ENCODE peak calls at places on chromosomes 5 and 9, in ten cellular contexts. C is activated T-cell treated with anti-CD3 and anti-CD28 coated beads, Interleukin-2, amount 50 U/mL, for 4 hours; X is lower lobe of right lung; W is C1 segment of cervical spinal cord; O is kidney glomerular epithelial cell; J is adipocyte; Z is GM04503; M is stimulated activated CD8-positive, alpha-beta memory T cell treated with anti-CD3 and anti-CD28 coated beads, Interleukin-15, amount 100 ng/mL, for 1 hour; E is mucosa of gallbladder; G is ACHN. I is an unnamed sample.

GRCh38 chr5:115459844-115460243 is 84.7 kb downstream of the FEM1C start:
- DNase-seq in C (no peak), X (no peak), W (no peak), O (no peak), J (peak), Z (peak), M (no peak), E (no peak), G (no peak), I (no peak)

GRCh38 chr9:133130721-133131244 is 9.7 kb upstream of the RALGDS start:
- DNase-seq in C (no peak), X (no peak), W (no peak), O (no peak), J (no peak), Z (no peak), M (no peak), E (no peak), G (no peak), I (no peak)

GRCh38 chr9:33415152-33416038 is 13.0 kb upstream of the AQP7 start:
- DNase-seq in C (peak), X (peak), W (peak), O (peak), J (peak), Z (no peak), M (peak), E (peak), G (peak), I (peak)

GRCh38 chr5:15835514-15835913 is 335.5 kb downstream of the FBXL7 start:
- DNase-seq in C (no peak), X (no peak), W (no peak), O (no peak), J (peak), Z (no peak), M (no peak), E (no peak), G (no peak), I (no peak)

GRCh38 chr9:131402738-131403492 is 9.0 kb downstream of the PRRC2B start:
- DNase-seq in C (no peak), X (peak), W (peak), O (peak), J (peak), Z (peak), M (no peak), E (peak), G (peak), I (peak)

GRCh38 chr9:129272348-129273025 is 94.4 kb upstream of the IER5L start:
- DNase-seq in C (no peak), X (peak), W (no peak), O (no peak), J (no peak), Z (no peak), M (no peak), E (no peak), G (no peak), I (peak)

GRCh38 chr9:31467086-31467485 is 917.4 kb upstream of the ACO1 start:
- DNase-seq in C (no peak), X (no peak), W (no peak), O (no peak), J (no peak), Z (no peak), M (no peak), E (no peak), G (no peak), I (no peak)

GRCh38 chr5:136114406-136115132 is 18.1 kb upstream of the SMAD5 start:
- DNase-seq in C (no peak), X (no peak), W (no peak), O (no peak), J (no peak), Z (no peak), M (no peak), E (no peak), G (no peak), I (no peak)

GRCh38 chr9:19116391-19116790 is 10.9 kb downstream of the PLIN2 start:
- DNase-seq in C (no peak), X (no peak), W (no peak), O (no peak), J (no peak), Z (peak), M (no peak), E (no peak), G (no peak), I (no peak)

GRCh38 chr5:39461007-39461682 is 36.4 kb upstream of the DAB2 start:
- DNase-seq in C (no peak), X (peak), W (no peak), O (no peak), J (no peak), Z (no peak), M (no peak), E (peak), G (no peak), I (no peak)

GRCh38 chr5:151092750-151093149 is 11.9 kb upstream of the TNIP1 start:
- DNase-seq in C (no peak), X (no peak), W (no peak), O (peak), J (peak), Z (no peak), M (no peak), E (no peak), G (peak), I (peak)

GRCh38 chr9:129197978-129198736 is 20.1 kb upstream of the IER5L start:
- DNase-seq in C (no peak), X (no peak), W (peak), O (peak), J (peak), Z (peak), M (no peak), E (no peak), G (no peak), I (no peak)

GRCh38 chr9:87640385-87640795 is 85.5 kb upstream of the CTSL start:
- DNase-seq in C (no peak), X (no peak), W (no peak), O (peak), J (peak), Z (peak), M (no peak), E (peak), G (no peak), I (no peak)

GRCh38 chr5:132491368-132492364 is 1.1 kb upstream of the IRF1 start:
- DNase-seq in C (peak), X (no peak), W (no peak), O (no peak), J (no peak), Z (no peak), M (no peak), E (no peak), G (no peak), I (peak)

GRCh38 chr5:79547982-79548381 is 34.0 kb upstream of the HOMER1 start:
- DNase-seq in C (no peak), X (no peak), W (no peak), O (no peak), J (no peak), Z (no peak), M (no peak), E (no peak), G (no peak), I (no peak)

GRCh38 chr9:97364769-97365490 is 47.0 kb upstream of the TDRD7 start:
- DNase-seq in C (no peak), X (no peak), W (no peak), O (no peak), J (no peak), Z (no peak), M (no peak), E (no peak), G (no peak), I (no peak)

GRCh38 chr5:78300464-78301045 is 6.1 kb upstream of the AP3B1 start:
- DNase-seq in C (no peak), X (no peak), W (no peak), O (no peak), J (peak), Z (no peak), M (no peak), E (no peak), G (no peak), I (no peak)

GRCh38 chr5:100609594-100609993 is 74.4 kb downstream of the FAM174A start:
- DNase-seq in C (no peak), X (no peak), W (no peak), O (no peak), J (no peak), Z (no peak), M (no peak), E (no peak), G (no peak), I (no peak)

GRCh38 chr9:113403651-113404050 is 2.6 kb upstream of the ALAD start:
- DNase-seq in C (no peak), X (no peak), W (no peak), O (no peak), J (peak), Z (no peak), M (no peak), E (no peak), G (no peak), I (no peak)

GRCh38 chr9:35726876-35727438 is 5.0 kb downstream of the TLN1 start:
- DNase-seq in C (peak), X (peak), W (no peak), O (peak), J (peak), Z (no peak), M (no peak), E (peak), G (peak), I (peak)

GRCh38 chr5:45385321-45386058 is 310.7 kb downstream of the HCN1 start:
- DNase-seq in C (no peak), X (no peak), W (no peak), O (no peak), J (no peak), Z (peak), M (no peak), E (no peak), G (peak), I (no peak)

GRCh38 chr5:151892393-151892792 is 32.3 kb downstream of the GLRA1 start:
- DNase-seq in C (no peak), X (no peak), W (no peak), O (no peak), J (no peak), Z (no peak), M (no peak), E (no peak), G (no peak), I (no peak)

GRCh38 chr5:132418876-132419275 is 49.4 kb downstream of the SLC22A5 start:
- DNase-seq in C (no peak), X (no peak), W (no peak), O (no peak), J (no peak), Z (no peak), M (no peak), E (no peak), G (no peak), I (no peak)

GRCh38 chr5:62627121-62627520 is 48.5 kb downstream of the LRRC70 start:
- DNase-seq in C (no peak), X (no peak), W (no peak), O (no peak), J (no peak), Z (no peak), M (no peak), E (no peak), G (no peak), I (no peak)

GRCh38 chr9:105842023-105842644 is 147.8 kb downstream of the TMEM38B start:
- DNase-seq in C (no peak), X (no peak), W (no peak), O (peak), J (peak), Z (peak), M (no peak), E (peak), G (peak), I (no peak)

GRCh38 chr5:176899946-176900782 is 1.0 kb upstream of the HK3 start:
- DNase-seq in C (no peak), X (no peak), W (no peak), O (no peak), J (no peak), Z (no peak), M (no peak), E (no peak), G (no peak), I (no peak)

GRCh38 chr5:148979104-148979723 is 83.6 kb downstream of the SH3TC2 start:
- DNase-seq in C (no peak), X (peak), W (no peak), O (no peak), J (no peak), Z (no peak), M (no peak), E (peak), G (no peak), I (peak)

GRCh38 chr5:51156838-51157237 is 226.4 kb upstream of the ISL1 start:
- DNase-seq in C (no peak), X (no peak), W (no peak), O (no peak), J (no peak), Z (no peak), M (no peak), E (no peak), G (no peak), I (no peak)

GRCh38 chr9:91151014-91151740 is 210.5 kb downstream of the AUH start:
- DNase-seq in C (no peak), X (no peak), W (no peak), O (no peak), J (peak), Z (peak), M (no peak), E (no peak), G (no peak), I (no peak)

GRCh38 chr5:135266301-135266630 is 132.8 kb downstream of the MACROH2A1 start:
- DNase-seq in C (no peak), X (no peak), W (no peak), O (no peak), J (no peak), Z (no peak), M (no peak), E (no peak), G (no peak), I (no peak)

GRCh38 chr9:77785341-77785740 is 137.2 kb upstream of the GNA14 start:
- DNase-seq in C (no peak), X (no peak), W (no peak), O (no peak), J (no peak), Z (no peak), M (no peak), E (no peak), G (no peak), I (no peak)

GRCh38 chr9:109015026-109015280 is 1.7 kb upstream of the CTNNAL1 start:
- DNase-seq in C (no peak), X (no peak), W (no peak), O (no peak), J (no peak), Z (no peak), M (no peak), E (no peak), G (no peak), I (no peak)

I was measured in left colon.